ENCODE peak calls at places on chromosome 4, in four cellular contexts. S, T, C and L are unnamed samples.

GRCh38 chr4:91758487-91758886 is 545.3 kb upstream of the GRID2 start:
- DNase-seq in S (no peak), T (no peak), C (no peak), L (no peak)

GRCh38 chr4:146916479-146917076 is 29.1 kb downstream of the TTC29 start:
- DNase-seq in S (no peak), T (peak; percentile 23), C (peak; percentile 11), L (no peak)

GRCh38 chr4:15233626-15234025 is 194.2 kb upstream of the C1QTNF7 start:
- DNase-seq in S (no peak), T (no peak), C (no peak), L (no peak)

GRCh38 chr4:7264694-7265093 is 72.4 kb downstream of the SORCS2 start:
- DNase-seq in S (no peak), T (no peak), C (no peak), L (no peak)

GRCh38 chr4:1510931-1511330 is 104.7 kb upstream of the NKX1-1 start:
- DNase-seq in S (no peak), T (no peak), C (no peak), L (no peak)

GRCh38 chr4:142194905-142195304 is 558.5 kb downstream of the IL15 start:
- DNase-seq in S (no peak), T (peak; percentile 48), C (peak; percentile 25), L (no peak)

GRCh38 chr4:12679217-12679616 is 804.9 kb downstream of the RAB28 start:
- DNase-seq in S (no peak), T (no peak), C (no peak), L (no peak)

GRCh38 chr4:140012688-140013087 is 141.3 kb downstream of the MAML3 start:
- DNase-seq in S (peak; percentile 42), T (peak; percentile 87), C (no peak), L (no peak)

GRCh38 chr4:119131160-119131559 is 4.5 kb upstream of the MYOZ2 start:
- DNase-seq in S (no peak), T (no peak), C (no peak), L (no peak)

GRCh38 chr4:14934704-14935390 is 67.4 kb upstream of the CPEB2 start:
- DNase-seq in S (no peak), T (no peak), C (no peak), L (no peak)

GRCh38 chr4:139975830-139976272 is 178.1 kb downstream of the MAML3 start:
- DNase-seq in S (no peak), T (no peak), C (no peak), L (no peak)

GRCh38 chr4:75555294-75556164 is at the start of gene ODAPH:
- DNase-seq in S (peak; percentile 6), T (peak; percentile 55), C (no peak), L (no peak)

GRCh38 chr4:126957555-126958440 is 675.0 kb upstream of the INTU start:
- DNase-seq in S (no peak), T (peak; percentile 11), C (no peak), L (no peak)

GRCh38 chr4:1367936-1368289 is 20.9 kb downstream of the UVSSA start:
- DNase-seq in S (no peak), T (no peak), C (no peak), L (no peak)

GRCh38 chr4:2045518-2045951 is 13.6 kb upstream of the NAT8L start:
- DNase-seq in S (no peak), T (no peak), C (no peak), L (no peak)

GRCh38 chr4:62544428-62544827 is 1344.3 kb downstream of the ADGRL3 start:
- DNase-seq in S (no peak), T (no peak), C (no peak), L (no peak)

GRCh38 chr4:143021384-143021783 is 163.3 kb upstream of the USP38 start:
- DNase-seq in S (no peak), T (no peak), C (no peak), L (no peak)

GRCh38 chr4:152316969-152317368 is 218.9 kb downstream of the FBXW7 start:
- DNase-seq in S (no peak), T (peak; percentile 53), C (peak; percentile 19), L (no peak)

GRCh38 chr4:74547042-74547441 is 102.1 kb downstream of the AREG start:
- DNase-seq in S (no peak), T (no peak), C (no peak), L (no peak)

GRCh38 chr4:89404530-89404929 is 96.9 kb upstream of the GPRIN3 start:
- DNase-seq in S (no peak), T (no peak), C (no peak), L (no peak)

GRCh38 chr4:6193399-6193798 is 7.0 kb downstream of the JAKMIP1 start:
- DNase-seq in S (no peak), T (no peak), C (no peak), L (no peak)

GRCh38 chr4:112516401-112517066 is 554 bp upstream of the NEUROG2 start:
- DNase-seq in S (no peak), T (no peak), C (no peak), L (no peak)

GRCh38 chr4:174136013-174136412 is 147.5 kb downstream of the FBXO8 start:
- DNase-seq in S (no peak), T (no peak), C (no peak), L (no peak)

GRCh38 chr4:120009731-120010130 is 56.9 kb downstream of the MAD2L1 start:
- DNase-seq in S (no peak), T (peak; percentile 61), C (peak; percentile 55), L (no peak)

GRCh38 chr4:76856183-76856969 is 41.6 kb downstream of the SOWAHB start:
- DNase-seq in S (no peak), T (peak; percentile 51), C (peak; percentile 18), L (no peak)

GRCh38 chr4:93764647-93765246 is 63.8 kb upstream of the ATOH1 start:
- DNase-seq in S (no peak), T (peak; percentile 37), C (peak; percentile 6), L (no peak)

GRCh38 chr4:93659629-93660028 is 168.9 kb upstream of the ATOH1 start:
- DNase-seq in S (no peak), T (no peak), C (no peak), L (no peak)

GRCh38 chr4:32147446-32148064 is 1427.4 kb downstream of the PCDH7 start:
- DNase-seq in S (no peak), T (no peak), C (no peak), L (no peak)

GRCh38 chr4:7156273-7157139 is 35.8 kb upstream of the SORCS2 start:
- DNase-seq in S (no peak), T (no peak), C (no peak), L (no peak)